ENCODE peak calls at places on chromosome 16, in seven cellular contexts. Q, L, D, I, B, W and A are unnamed samples.
A peak's percentile ranks its signal among the peaks of the same experiment; 100 is the strongest.

GRCh38 chr16:66649636-66650205 is 45.2 kb downstream of the CMTM3 start:
- DNase-seq in Q (no peak), L (no peak), D (no peak), I (no peak), B (no peak), W (no peak), A (no peak)

GRCh38 chr16:56477096-56477878 is 25.9 kb downstream of the OGFOD1 start:
- DNase-seq in Q (no peak), L (no peak), D (peak; percentile 46), I (no peak), B (no peak), W (peak; percentile 84), A (peak; percentile 42)

GRCh38 chr16:25713785-25714570 is 22.2 kb downstream of the HS3ST4 start:
- DNase-seq in Q (no peak), L (no peak), D (no peak), I (no peak), B (no peak), W (no peak), A (no peak)

GRCh38 chr16:87550510-87550961 is 51.8 kb upstream of the JPH3 start:
- DNase-seq in Q (peak; percentile 69), L (no peak), D (no peak), I (peak; percentile 51), B (peak; percentile 69), W (no peak), A (peak; percentile 58)

GRCh38 chr16:8958344-8958808 is 5.3 kb downstream of the USP7 start:
- DNase-seq in Q (peak; percentile 25), L (no peak), D (no peak), I (no peak), B (no peak), W (peak; percentile 40), A (peak; percentile 81)

GRCh38 chr16:85246973-85247372 is 134.7 kb upstream of the CIBAR2 start:
- DNase-seq in Q (no peak), L (no peak), D (no peak), I (no peak), B (no peak), W (no peak), A (no peak)

GRCh38 chr16:67648088-67648763 is 3.3 kb downstream of the CARMIL2 start:
- DNase-seq in Q (no peak), L (no peak), D (no peak), I (no peak), B (peak; percentile 75), W (no peak), A (no peak)

GRCh38 chr16:51872536-51872935 is 674.4 kb downstream of the TOX3 start:
- DNase-seq in Q (no peak), L (no peak), D (no peak), I (no peak), B (no peak), W (peak; percentile 68), A (no peak)

GRCh38 chr16:74309789-74310781 is 13.5 kb downstream of the PSMD7 start:
- DNase-seq in Q (peak; percentile 12), L (no peak), D (peak; percentile 41), I (no peak), B (peak; percentile 76), W (peak; percentile 65), A (peak; percentile 61)

GRCh38 chr16:86508028-86508946 is 2.0 kb upstream of the FOXF1 start:
- DNase-seq in Q (no peak), L (peak; percentile 60), D (no peak), I (no peak), B (peak; percentile 70), W (peak; percentile 53), A (no peak)

GRCh38 chr16:85173981-85174751 is 61.9 kb upstream of the CIBAR2 start:
- DNase-seq in Q (no peak), L (peak; percentile 79), D (peak; percentile 33), I (no peak), B (peak; percentile 68), W (peak; percentile 75), A (peak; percentile 58)

GRCh38 chr16:615122-615521 is 15.7 kb upstream of the WFIKKN1 start:
- DNase-seq in Q (no peak), L (no peak), D (no peak), I (no peak), B (no peak), W (no peak), A (no peak)

GRCh38 chr16:1706386-1707192 is 594 bp downstream of the MAPK8IP3 start:
- DNase-seq in Q (peak; percentile 36), L (no peak), D (no peak), I (no peak), B (peak; percentile 50), W (peak; percentile 32), A (peak; percentile 36)

GRCh38 chr16:83365166-83365565 is 442.6 kb upstream of the HSBP1 start:
- DNase-seq in Q (no peak), L (no peak), D (no peak), I (no peak), B (no peak), W (no peak), A (no peak)

GRCh38 chr16:57764341-57765159 is 29.0 kb downstream of the KATNB1 start:
- DNase-seq in Q (peak; percentile 29), L (peak; percentile 94), D (peak; percentile 90), I (no peak), B (peak; percentile 93), W (peak; percentile 80), A (peak; percentile 64)

GRCh38 chr16:54931757-54932660 is 1.3 kb downstream of the IRX5 start:
- DNase-seq in Q (no peak), L (no peak), D (no peak), I (no peak), B (peak; percentile 41), W (no peak), A (no peak)

GRCh38 chr16:57563761-57564160 is 21.3 kb downstream of the ADGRG5 start:
- DNase-seq in Q (no peak), L (peak; percentile 44), D (no peak), I (no peak), B (no peak), W (no peak), A (no peak)

GRCh38 chr16:67425046-67425445 is 5.9 kb upstream of the HSD11B2 start:
- DNase-seq in Q (no peak), L (no peak), D (no peak), I (no peak), B (no peak), W (no peak), A (no peak)

GRCh38 chr16:86048221-86048620 is 149.3 kb downstream of the IRF8 start:
- DNase-seq in Q (no peak), L (peak; percentile 49), D (no peak), I (no peak), B (no peak), W (no peak), A (no peak)

GRCh38 chr16:54171855-54172537 is 114.6 kb downstream of the IRX3 start:
- DNase-seq in Q (no peak), L (no peak), D (no peak), I (no peak), B (peak; percentile 45), W (peak; percentile 23), A (no peak)

GRCh38 chr16:1789643-1790045 is 3.9 kb downstream of the IGFALS start:
- DNase-seq in Q (no peak), L (peak; percentile 57), D (no peak), I (no peak), B (no peak), W (no peak), A (no peak)

GRCh38 chr16:69924777-69925191 is 26.4 kb upstream of the CLEC18A start:
- DNase-seq in Q (no peak), L (no peak), D (no peak), I (no peak), B (peak; percentile 11), W (peak; percentile 70), A (peak; percentile 23)

GRCh38 chr16:13992322-13992721 is 72.4 kb downstream of the ERCC4 start:
- DNase-seq in Q (no peak), L (no peak), D (no peak), I (no peak), B (no peak), W (no peak), A (no peak)

GRCh38 chr16:49061315-49061714 is 220.3 kb downstream of the CBLN1 start:
- DNase-seq in Q (no peak), L (no peak), D (no peak), I (no peak), B (no peak), W (no peak), A (no peak)

GRCh38 chr16:48188449-48189102 is 32.8 kb upstream of the ABCC12 start:
- DNase-seq in Q (no peak), L (no peak), D (no peak), I (no peak), B (no peak), W (no peak), A (no peak)

GRCh38 chr16:31099860-31100638 is 5.5 kb upstream of the VKORC1 start:
- DNase-seq in Q (no peak), L (no peak), D (no peak), I (no peak), B (no peak), W (peak; percentile 21), A (no peak)

GRCh38 chr16:78184554-78185183 is 85.2 kb downstream of the WWOX start:
- DNase-seq in Q (no peak), L (no peak), D (no peak), I (no peak), B (no peak), W (peak; percentile 89), A (no peak)

GRCh38 chr16:11691771-11692170 is 23.5 kb downstream of the SNN start:
- DNase-seq in Q (no peak), L (no peak), D (no peak), I (no peak), B (no peak), W (no peak), A (peak; percentile 20)

GRCh38 chr16:75559564-75560372 is 3.7 kb upstream of the TMEM231 start:
- DNase-seq in Q (no peak), L (no peak), D (no peak), I (no peak), B (peak; percentile 24), W (peak; percentile 73), A (no peak)